ENCODE peak calls at places on chromosomes 3 and 15, in four cellular contexts. M is HepG2, Y is K562, L is GM12878. B is an unnamed sample.

GRCh38 chr3:94433811-94434210 is 370.9 kb downstream of the NSUN3 start:
- DNase-seq in M (no peak), Y (no peak), L (no peak), B (peak)

GRCh38 chr3:175270199-175270837 is 411.2 kb downstream of the NAALADL2 start:
- DNase-seq in M (no peak), Y (no peak), L (no peak), B (no peak)

GRCh38 chr3:3634326-3634725 is 164.9 kb upstream of the LRRN1 start:
- DNase-seq in M (no peak), Y (no peak), L (no peak), B (no peak)

GRCh38 chr3:55330756-55331155 is 156.3 kb downstream of the WNT5A start:
- DNase-seq in M (no peak), Y (no peak), L (no peak), B (no peak)

GRCh38 chr3:5078151-5078550 is 43.9 kb upstream of the ARL8B start:
- DNase-seq in M (no peak), Y (no peak), L (no peak), B (no peak)

GRCh38 chr3:138684411-138684810 is 75.8 kb downstream of the FAIM start:
- DNase-seq in M (no peak), Y (no peak), L (no peak), B (peak)

GRCh38 chr3:184552863-184553262 is 8.7 kb upstream of the EPHB3 start:
- DNase-seq in M (no peak), Y (no peak), L (no peak), B (no peak)

GRCh38 chr15:41892621-41893421 is 1.0 kb downstream of the SPTBN5 start:
- DNase-seq in M (no peak), Y (peak), L (no peak), B (no peak)

GRCh38 chr3:152617609-152618008 is 217.3 kb upstream of the P2RY1 start:
- DNase-seq in M (no peak), Y (no peak), L (no peak), B (no peak)

GRCh38 chr3:141960731-141961130 is 84.3 kb downstream of the ATP1B3 start:
- DNase-seq in M (no peak), Y (no peak), L (no peak), B (no peak)

GRCh38 chr3:30752961-30753360 is 141.5 kb downstream of the GADL1 start:
- DNase-seq in M (peak), Y (no peak), L (no peak), B (no peak)

GRCh38 chr3:9214599-9214998 is 34.8 kb downstream of the SRGAP3 start:
- DNase-seq in M (no peak), Y (no peak), L (no peak), B (no peak)

GRCh38 chr3:72890166-72890925 is 2.5 kb downstream of the GXYLT2 start:
- DNase-seq in M (peak), Y (no peak), L (no peak), B (no peak)

GRCh38 chr3:6180171-6180570 is 680.7 kb upstream of the GRM7 start:
- DNase-seq in M (no peak), Y (no peak), L (no peak), B (no peak)

GRCh38 chr3:127525373-127525772 is 65.2 kb downstream of the TPRA1 start:
- DNase-seq in M (peak), Y (peak), L (no peak), B (no peak)

GRCh38 chr15:65611888-65612615 is 1.1 kb upstream of the INTS14 start:
- DNase-seq in M (peak), Y (peak), L (no peak), B (peak)

GRCh38 chr3:197003461-197004385 is 25.9 kb downstream of the MELTF start:
- DNase-seq in M (no peak), Y (peak), L (no peak), B (no peak)

GRCh38 chr3:42743204-42743995 is 29.7 kb downstream of the CCDC13 start:
- DNase-seq in M (no peak), Y (no peak), L (no peak), B (no peak)

GRCh38 chr15:99340347-99340746 is 89.1 kb downstream of the LRRC28 start:
- DNase-seq in M (peak), Y (no peak), L (no peak), B (no peak)

GRCh38 chr15:80636675-80637074 is 58.4 kb upstream of the ABHD17C start:
- DNase-seq in M (peak), Y (peak), L (no peak), B (peak)

GRCh38 chr15:25481208-25481862 is 42.5 kb upstream of the UBE3A start:
- DNase-seq in M (no peak), Y (no peak), L (no peak), B (no peak)

GRCh38 chr15:60844431-60845174 is 365.7 kb upstream of the ICE2 start:
- DNase-seq in M (no peak), Y (no peak), L (no peak), B (no peak)

GRCh38 chr3:57856675-57857074 is 100.6 kb downstream of the SLMAP start:
- DNase-seq in M (no peak), Y (peak), L (no peak), B (peak)

GRCh38 chr3:172047567-172048115 is 8.3 kb downstream of the FNDC3B start:
- DNase-seq in M (no peak), Y (no peak), L (no peak), B (no peak)

GRCh38 chr3:53230041-53230621 is 25.7 kb downstream of the TKT start:
- DNase-seq in M (no peak), Y (no peak), L (no peak), B (no peak)

GRCh38 chr3:114863848-114864247 is 283.2 kb downstream of the ZBTB20 start:
- DNase-seq in M (no peak), Y (no peak), L (no peak), B (peak)

DNA sequence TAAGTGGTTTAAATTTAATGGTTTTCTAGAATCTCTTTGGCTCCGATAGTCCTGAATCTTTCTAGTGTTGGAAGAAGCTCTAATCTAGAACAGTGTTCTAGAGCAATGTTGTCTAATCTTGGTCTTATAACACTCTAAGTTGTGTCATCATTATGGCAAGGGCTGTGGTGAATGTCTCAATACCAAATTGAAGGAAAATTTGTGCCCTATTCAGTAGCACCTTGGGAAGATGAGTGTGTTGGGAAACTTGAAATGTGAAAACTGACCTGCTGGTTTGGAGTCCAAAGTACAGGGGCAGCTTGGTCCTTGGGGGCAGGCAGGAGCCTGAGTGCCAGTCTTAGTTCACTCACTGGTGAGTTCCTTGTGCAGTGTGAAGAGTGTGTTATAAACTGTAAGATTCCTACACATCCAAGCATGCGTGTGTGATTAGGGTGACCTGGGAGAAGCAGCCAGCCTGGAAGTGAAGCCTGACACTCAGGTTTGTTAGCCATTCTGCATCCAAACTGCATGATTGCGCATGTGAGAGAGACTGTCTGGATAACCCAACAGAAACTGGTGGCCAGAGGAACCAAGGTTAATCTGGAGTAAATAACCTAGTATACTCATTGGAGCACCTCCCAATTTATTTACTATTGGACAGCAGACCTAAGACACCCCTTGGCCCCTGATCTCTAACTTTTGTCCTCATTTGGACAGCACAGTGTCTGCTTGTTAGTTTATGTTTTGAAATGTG is 14.6 kb downstream of the ZNF592 start:
- DNase-seq in M (no peak), Y (no peak), L (no peak), B (no peak)
- TF ChIP-seq MYC in M (no peak), Y (no peak), L (no peak), B (no peak)

DNA sequence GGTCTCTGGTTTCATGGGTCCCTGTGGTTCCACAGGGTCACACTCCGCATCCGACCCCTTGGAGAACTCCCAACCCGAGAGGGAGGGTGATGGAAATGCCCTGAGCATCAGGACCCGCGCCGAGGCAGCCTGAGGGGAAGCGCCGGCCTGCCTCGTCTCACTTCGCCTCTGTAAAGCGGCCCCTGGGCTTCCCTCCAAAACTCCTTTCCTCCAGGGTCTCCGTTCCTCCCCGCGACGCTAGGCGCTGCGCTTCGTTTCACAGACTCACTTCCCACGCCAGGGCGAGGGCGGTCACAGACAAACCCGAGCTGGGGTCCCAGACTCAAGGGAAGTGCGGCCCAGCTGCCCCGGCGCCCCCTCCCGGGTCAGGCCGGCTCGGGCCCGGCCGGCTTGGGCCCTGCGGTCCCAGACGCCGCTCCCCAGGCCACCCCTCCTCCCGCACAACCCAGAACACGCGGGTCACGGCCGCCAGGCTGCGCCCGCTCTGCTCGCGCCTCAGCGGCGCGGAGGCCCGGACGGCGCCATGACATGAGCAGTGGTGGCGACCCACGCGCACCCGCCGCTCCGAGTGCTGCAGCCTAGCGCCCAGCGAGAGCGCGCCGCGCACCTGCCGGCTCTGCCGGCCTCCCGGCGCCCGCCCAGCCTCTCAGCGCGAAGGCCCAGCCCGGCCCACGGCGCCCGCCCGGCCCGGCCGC is 619 bp downstream of the NUP210 start:
- DNase-seq in M (no peak), Y (peak), L (no peak), B (no peak)
- H3K9ac ChIP-seq in M (peak), Y (peak), L (peak), B (no peak)

GRCh38 chr15:69795601-69796000 is 302.1 kb downstream of the TLE3 start:
- DNase-seq in M (no peak), Y (no peak), L (no peak), B (no peak)

GRCh38 chr15:69792823-69793222 is 304.9 kb downstream of the TLE3 start:
- DNase-seq in M (no peak), Y (no peak), L (no peak), B (no peak)

GRCh38 chr15:69793436-69793782 is 304.3 kb downstream of the TLE3 start:
- DNase-seq in M (no peak), Y (no peak), L (no peak), B (no peak)

GRCh38 chr15:69793783-69794451 is 303.8 kb downstream of the TLE3 start:
- DNase-seq in M (no peak), Y (no peak), L (no peak), B (no peak)

GRCh38 chr15:69794643-69795461 is 302.9 kb downstream of the TLE3 start:
- DNase-seq in M (no peak), Y (no peak), L (no peak), B (no peak)
- TF ChIP-seq MYC in M (no peak), Y (no peak), L (no peak), B (no peak)

DNA sequence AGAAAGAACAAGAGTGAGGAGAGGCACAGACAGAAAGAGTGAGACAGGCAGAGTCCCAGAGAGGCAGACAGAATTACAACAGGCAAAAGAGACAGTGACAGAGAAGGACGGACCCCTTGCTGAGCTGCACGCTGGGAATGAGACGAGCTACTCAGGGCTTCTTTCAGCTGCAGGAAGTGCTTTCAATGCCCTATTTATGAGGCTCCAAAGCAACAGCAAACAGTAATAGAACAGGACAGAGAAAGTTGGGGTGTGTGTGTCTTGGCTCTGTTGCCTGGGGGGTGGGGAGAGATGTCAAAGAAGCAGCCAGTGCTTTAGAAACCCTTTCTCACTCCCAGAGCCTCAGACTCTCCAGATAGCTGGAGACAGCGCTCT is 502 bp upstream of the TIMP4 start:
- DNase-seq in M (no peak), Y (no peak), L (no peak), B (no peak)
- H3K9ac ChIP-seq in M (no peak), Y (no peak), L (no peak), B (no peak)

GRCh38 chr3:84974347-84974746 is 15.6 kb downstream of the CADM2 start:
- DNase-seq in M (peak), Y (no peak), L (no peak), B (no peak)
- TF ChIP-seq MYC in M (no peak), Y (no peak), L (no peak), B (no peak)

GRCh38 chr15:31365032-31365654 is 38.5 kb downstream of the KLF13 start:
- DNase-seq in M (no peak), Y (no peak), L (no peak), B (no peak)
- H3K9ac ChIP-seq in M (no peak), Y (peak), L (peak), B (no peak)

GRCh38 chr15:33098082-33099058 is 96.1 kb downstream of the FMN1 start:
- DNase-seq in M (no peak), Y (no peak), L (no peak), B (peak)
- TF ChIP-seq MYC in M (no peak), Y (no peak), L (no peak), B (no peak)

DNA sequence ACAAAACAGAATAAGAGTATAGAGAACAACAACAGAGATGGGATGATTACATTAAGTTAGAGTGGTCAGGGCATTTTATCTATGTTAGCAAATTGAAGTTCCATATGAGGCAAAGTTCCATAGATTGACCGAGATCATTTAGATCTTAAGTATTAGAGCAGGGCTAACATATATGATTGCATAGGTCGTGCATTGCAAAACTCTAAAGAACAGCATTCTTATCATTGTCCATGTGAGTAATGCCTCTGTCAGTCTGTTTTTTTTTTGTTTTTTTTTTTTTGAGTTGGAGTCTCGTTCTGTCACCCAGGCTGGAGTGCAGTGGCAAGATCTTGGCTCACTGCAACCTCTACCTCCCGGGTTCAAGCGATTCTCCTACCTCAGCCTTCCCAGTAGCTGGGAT is 341.7 kb upstream of the KCNH8 start:
- DNase-seq in M (no peak), Y (no peak), L (no peak), B (no peak)
- H3K9ac ChIP-seq in M (no peak), Y (no peak), L (no peak), B (no peak)